ENCODE peak calls at places on chromosomes 16 and 17, in five cellular contexts. One of them, this sample, is unnamed.

GRCh38 chr16:11333696-11334095 is 11.6 kb upstream of the RMI2 start:
- DNase-seq in Peyer's patch: no peak
- DNase-seq in GM04503: no peak
- DNase-seq in heart left ventricle: no peak
- DNase-seq in GM03348: no peak
- DNase-seq in this sample: no peak

GRCh38 chr16:84571010-84571409 is 46.9 kb downstream of the COTL1 start:
- DNase-seq in GM04503: no peak
- DNase-seq in GM03348: no peak
- DNase-seq in Peyer's patch: no peak
- DNase-seq in heart left ventricle: no peak
- DNase-seq in this sample: no peak

GRCh38 chr17:32551186-32551955 is 64.6 kb downstream of the CDK5R1 start:
- DNase-seq in GM04503: no peak
- DNase-seq in heart left ventricle: no peak
- DNase-seq in GM03348: peak; percentile 59
- DNase-seq in Peyer's patch: no peak
- DNase-seq in this sample: no peak

GRCh38 chr16:72835041-72835440 is 212.9 kb downstream of the ZFHX3 start:
- DNase-seq in GM03348: no peak
- DNase-seq in heart left ventricle: no peak
- DNase-seq in Peyer's patch: no peak
- DNase-seq in GM04503: no peak
- DNase-seq in this sample: no peak

GRCh38 chr16:54411555-54411954 is 125.0 kb upstream of the IRX3 start:
- DNase-seq in heart left ventricle: peak; percentile 53
- DNase-seq in GM03348: no peak
- DNase-seq in GM04503: no peak
- DNase-seq in Peyer's patch: no peak
- DNase-seq in this sample: no peak

GRCh38 chr16:11085025-11085485 is 140.7 kb downstream of the CLEC16A start:
- DNase-seq in Peyer's patch: no peak
- DNase-seq in GM03348: no peak
- DNase-seq in heart left ventricle: no peak
- DNase-seq in GM04503: no peak
- DNase-seq in this sample: no peak

GRCh38 chr16:8627456-8627855 is 6.0 kb downstream of the METTL22 start:
- DNase-seq in GM03348: no peak
- DNase-seq in Peyer's patch: no peak
- DNase-seq in GM04503: no peak
- DNase-seq in heart left ventricle: no peak
- DNase-seq in this sample: no peak

GRCh38 chr17:6099492-6099891 is 29.3 kb downstream of the WSCD1 start:
- DNase-seq in heart left ventricle: no peak
- DNase-seq in GM04503: no peak
- DNase-seq in GM03348: no peak
- DNase-seq in Peyer's patch: no peak
- DNase-seq in this sample: no peak

GRCh38 chr16:1331712-1332617 is 1.5 kb upstream of the BAIAP3 start:
- DNase-seq in GM04503: no peak
- DNase-seq in GM03348: peak; percentile 43
- DNase-seq in Peyer's patch: peak; percentile 97
- DNase-seq in heart left ventricle: peak; percentile 80
- DNase-seq in this sample: no peak

GRCh38 chr17:39701012-39701783 is 1.3 kb downstream of the ERBB2 start:
- DNase-seq in GM03348: no peak
- DNase-seq in heart left ventricle: no peak
- DNase-seq in Peyer's patch: no peak
- DNase-seq in GM04503: no peak
- DNase-seq in this sample: no peak

GRCh38 chr17:80892900-80893603 is 98.6 kb upstream of the CHMP6 start:
- DNase-seq in heart left ventricle: no peak
- DNase-seq in GM04503: no peak
- DNase-seq in Peyer's patch: no peak
- DNase-seq in GM03348: peak; percentile 37
- DNase-seq in this sample: peak; percentile 2

GRCh38 chr17:9329251-9329921 is 246.2 kb downstream of the STX8 start:
- DNase-seq in GM03348: no peak
- DNase-seq in Peyer's patch: no peak
- DNase-seq in heart left ventricle: peak; percentile 33
- DNase-seq in GM04503: no peak
- DNase-seq in this sample: no peak

GRCh38 chr17:348692-349425 is 3.7 kb downstream of the RPH3AL start:
- DNase-seq in GM03348: no peak
- DNase-seq in Peyer's patch: no peak
- DNase-seq in GM04503: no peak
- DNase-seq in heart left ventricle: peak; percentile 53
- DNase-seq in this sample: no peak

GRCh38 chr17:48247038-48247437 is 139.5 kb downstream of the SNX11 start:
- DNase-seq in Peyer's patch: no peak
- DNase-seq in heart left ventricle: no peak
- DNase-seq in GM04503: no peak
- DNase-seq in GM03348: no peak
- DNase-seq in this sample: no peak

GRCh38 chr17:2054262-2054739 is 602 bp upstream of the HIC1 start:
- DNase-seq in GM04503: no peak
- DNase-seq in heart left ventricle: peak; percentile 60
- DNase-seq in Peyer's patch: no peak
- DNase-seq in GM03348: no peak
- DNase-seq in this sample: no peak

GRCh38 chr16:6846452-6846851 is 486.2 kb upstream of the RBFOX1 start:
- DNase-seq in heart left ventricle: no peak
- DNase-seq in Peyer's patch: no peak
- DNase-seq in GM04503: no peak
- DNase-seq in GM03348: no peak
- DNase-seq in this sample: no peak

GRCh38 chr16:85584192-85584757 is 28.8 kb upstream of the GSE1 start:
- DNase-seq in GM03348: no peak
- DNase-seq in GM04503: no peak
- DNase-seq in heart left ventricle: no peak
- DNase-seq in Peyer's patch: no peak
- DNase-seq in this sample: no peak